ENCODE peak calls at places on chromosomes 1 and 21, in eight cellular contexts. J, H, O, C, A, V, Y and F are unnamed samples.

GRCh38 chr1:24896176-24896575 is 33.9 kb downstream of the RUNX3 start:
- DNase-seq in J (no peak), H (no peak), O (peak), C (no peak), A (no peak), V (no peak), Y (no peak), F (no peak)

GRCh38 chr1:5220881-5221280 is 566.5 kb downstream of the AJAP1 start:
- DNase-seq in J (no peak), H (no peak), O (no peak), C (no peak), A (no peak), V (no peak), Y (no peak), F (no peak)

GRCh38 chr1:8211620-8212442 is 106.1 kb upstream of the SLC45A1 start:
- DNase-seq in J (peak), H (peak), O (no peak), C (peak), A (no peak), V (peak), Y (peak), F (no peak)

GRCh38 chr1:85289207-85289847 is 12.9 kb upstream of the BCL10 start:
- DNase-seq in J (no peak), H (peak), O (no peak), C (peak), A (no peak), V (no peak), Y (peak), F (no peak)

GRCh38 chr1:103788377-103788776 is 38.7 kb downstream of the AMY1C start:
- DNase-seq in J (no peak), H (no peak), O (no peak), C (peak), A (no peak), V (no peak), Y (peak), F (no peak)

GRCh38 chr21:31873696-31874599 is 1.1 kb downstream of the HUNK start:
- DNase-seq in J (peak), H (peak), O (peak), C (peak), A (no peak), V (no peak), Y (peak), F (peak)

GRCh38 chr21:41712201-41712600 is 54.7 kb downstream of the RIPK4 start:
- DNase-seq in J (no peak), H (no peak), O (no peak), C (no peak), A (no peak), V (no peak), Y (no peak), F (peak)

GRCh38 chr1:150429805-150430204 is 57.4 kb upstream of the TARS2 start:
- DNase-seq in J (no peak), H (peak), O (no peak), C (no peak), A (no peak), V (no peak), Y (peak), F (no peak)

GRCh38 chr1:25563330-25564215 is 20.2 kb downstream of the LDLRAP1 start:
- DNase-seq in J (no peak), H (no peak), O (no peak), C (no peak), A (no peak), V (no peak), Y (no peak), F (no peak)

GRCh38 chr1:241605146-241605805 is 34.9 kb downstream of the CHML start:
- DNase-seq in J (no peak), H (no peak), O (no peak), C (no peak), A (no peak), V (no peak), Y (peak), F (no peak)

GRCh38 chr1:197448390-197448789 is 180.3 kb downstream of the CRB1 start:
- DNase-seq in J (no peak), H (no peak), O (no peak), C (no peak), A (no peak), V (no peak), Y (no peak), F (no peak)

GRCh38 chr1:243452092-243452491 is 196.3 kb downstream of the SDCCAG8 start:
- DNase-seq in J (no peak), H (no peak), O (no peak), C (no peak), A (no peak), V (no peak), Y (no peak), F (no peak)

GRCh38 chr1:91511386-91511785 is 10.7 kb downstream of the CDC7 start:
- DNase-seq in J (no peak), H (peak), O (no peak), C (no peak), A (no peak), V (no peak), Y (peak), F (no peak)

GRCh38 chr1:95035536-95035935 is 37.2 kb downstream of the ALG14 start:
- DNase-seq in J (no peak), H (peak), O (no peak), C (no peak), A (no peak), V (no peak), Y (no peak), F (no peak)

GRCh38 chr1:68442822-68443556 is 6.8 kb downstream of the RPE65 start:
- DNase-seq in J (peak), H (peak), O (no peak), C (peak), A (peak), V (no peak), Y (peak), F (no peak)

GRCh38 chr21:32516729-32517649 is 68.3 kb downstream of the TCP10L start:
- DNase-seq in J (no peak), H (peak), O (no peak), C (no peak), A (no peak), V (peak), Y (peak), F (no peak)

GRCh38 chr1:56715161-56715560 is 70.0 kb downstream of the PRKAA2 start:
- DNase-seq in J (no peak), H (peak), O (no peak), C (no peak), A (no peak), V (no peak), Y (no peak), F (no peak)

GRCh38 chr1:25905680-25906643 is at the start of gene STMN1:
- DNase-seq in J (peak), H (peak), O (peak), C (peak), A (peak), V (peak), Y (peak), F (peak)

GRCh38 chr1:46798820-46799219 is at the start of gene CYP4B1:
- DNase-seq in J (peak), H (no peak), O (no peak), C (no peak), A (peak), V (peak), Y (no peak), F (no peak)
- TF ChIP-seq CTCF in J (no peak), H (no peak), O (no peak), C (no peak), A (no peak), V (no peak), Y (no peak), F (no peak)

GRCh38 chr1:109529895-109530456 is 9.7 kb upstream of the GPR61 start:
- DNase-seq in J (no peak), H (no peak), O (no peak), C (no peak), A (no peak), V (no peak), Y (no peak), F (peak)
- TF ChIP-seq CTCF in J (no peak), H (no peak), O (no peak), C (no peak), A (no peak), V (no peak), Y (no peak), F (no peak)

GRCh38 chr1:179293340-179294327 is at the start of gene SOAT1:
- DNase-seq in J (peak), H (peak), O (peak), C (peak), A (peak), V (peak), Y (peak), F (peak)
- TF ChIP-seq CTCF in J (no peak), H (peak), O (peak), C (peak), A (no peak), V (no peak), Y (no peak), F (no peak)

DNA sequence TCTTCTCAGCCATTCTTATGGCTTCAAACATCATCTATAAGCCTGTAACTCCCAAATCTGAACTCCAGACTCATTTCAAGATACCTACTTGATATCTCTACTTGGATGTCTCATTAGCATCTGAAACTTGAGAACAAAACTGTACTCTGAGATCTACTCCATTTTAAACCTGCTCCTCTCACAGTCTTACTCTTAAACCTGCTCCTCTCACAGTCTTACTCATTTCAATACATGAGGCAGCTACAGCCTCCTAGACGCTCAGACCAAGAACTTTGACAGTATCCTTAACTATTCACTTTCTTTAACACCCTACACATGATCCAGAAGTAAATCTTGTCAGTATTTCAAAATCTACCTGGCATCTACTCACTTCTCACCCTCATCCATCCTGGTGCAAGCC is 54.3 kb downstream of the NBPF6 start:
- DNase-seq in J (no peak), H (no peak), O (no peak), C (no peak), A (no peak), V (no peak), Y (no peak), F (no peak)
- TF ChIP-seq CTCF in J (no peak), H (no peak), O (no peak), C (no peak), A (no peak), V (no peak), Y (no peak), F (no peak)

DNA sequence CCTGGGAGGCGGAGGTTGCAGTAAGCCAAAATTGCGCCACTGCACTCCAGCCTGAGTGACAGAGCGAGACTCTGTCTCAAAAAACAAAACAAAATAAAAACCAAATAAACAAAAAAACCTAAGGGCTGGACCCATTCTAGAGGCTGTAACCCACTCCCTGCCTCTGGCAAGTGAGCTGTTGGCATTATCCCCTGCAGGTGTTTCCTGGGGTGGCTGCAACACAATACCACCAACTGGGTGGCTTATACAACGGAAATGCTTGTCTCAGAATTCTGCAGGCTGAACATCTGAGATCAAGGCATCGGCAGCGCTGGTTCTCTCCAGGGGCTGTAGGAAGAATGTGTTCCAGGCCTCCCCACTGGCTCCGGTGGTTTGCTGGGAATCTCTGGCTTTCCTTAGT is 15.2 kb downstream of the LRRC38 start:
- DNase-seq in J (no peak), H (no peak), O (no peak), C (no peak), A (no peak), V (no peak), Y (no peak), F (no peak)
- TF ChIP-seq CTCF in J (no peak), H (no peak), O (no peak), C (no peak), A (no peak), V (no peak), Y (no peak), F (no peak)

DNA sequence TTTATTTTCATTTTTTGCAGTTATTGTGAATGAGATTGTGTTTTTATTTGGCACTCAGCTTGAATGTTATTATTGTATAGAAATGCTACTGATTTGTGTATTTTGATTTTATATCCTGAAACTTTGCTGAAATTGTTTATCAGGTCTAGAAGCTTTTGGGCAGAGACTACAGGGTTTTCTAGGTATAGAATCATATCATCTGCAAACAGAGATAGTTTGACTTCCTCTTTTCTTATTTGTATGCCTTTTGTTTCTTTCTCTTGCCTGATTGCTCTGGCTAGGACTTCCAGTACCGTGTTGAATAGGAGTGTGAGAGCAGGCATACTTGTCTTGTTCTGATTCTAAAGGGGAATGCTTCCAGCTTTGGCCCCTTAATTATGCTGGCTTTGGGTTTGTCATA is 27.3 kb downstream of the ZNF691 start:
- DNase-seq in J (no peak), H (no peak), O (no peak), C (no peak), A (no peak), V (no peak), Y (no peak), F (no peak)
- TF ChIP-seq CTCF in J (no peak), H (no peak), O (no peak), C (no peak), A (no peak), V (no peak), Y (no peak), F (no peak)

DNA sequence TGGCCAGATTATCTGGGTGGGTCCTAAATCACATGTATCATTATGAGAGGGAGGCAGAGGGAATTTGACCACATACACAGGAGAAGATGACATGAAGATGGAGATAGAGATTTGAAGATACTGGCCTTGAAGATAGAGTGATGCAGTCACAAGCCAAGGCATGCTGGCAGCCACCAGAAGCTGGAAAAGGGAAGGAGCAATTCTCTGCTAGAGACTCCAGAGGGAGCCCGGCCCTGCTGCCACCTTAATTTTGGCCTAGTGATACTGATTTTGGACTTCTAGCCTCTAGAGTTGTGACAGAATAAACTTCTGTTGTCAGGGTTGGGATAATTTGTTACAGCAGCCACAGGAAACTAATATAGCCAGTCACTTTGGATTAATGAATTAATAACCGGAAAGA is 2.2 kb upstream of the PRDM2 start:
- DNase-seq in J (no peak), H (no peak), O (no peak), C (no peak), A (no peak), V (no peak), Y (peak), F (no peak)
- TF ChIP-seq CTCF in J (no peak), H (no peak), O (no peak), C (no peak), A (no peak), V (no peak), Y (no peak), F (no peak)